ENCODE peak calls at places on chromosomes 3 and 15, in eight cellular contexts. One of them, this sample, is unnamed.

GRCh38 chr3:38578551-38578950 is 70.9 kb downstream of the SCN5A start:
- DNase-seq in sigmoid colon: no peak
- DNase-seq in endothelial cell: no peak
- DNase-seq in body of pancreas: no peak
- DNase-seq in psoas muscle: no peak
- DNase-seq in mammary epithelial cell: no peak
- DNase-seq in ascending aorta: peak
- DNase-seq in lower leg skin: peak
- DNase-seq in this sample: no peak

GRCh38 chr15:49383266-49383665 is 39.8 kb upstream of the FGF7 start:
- DNase-seq in sigmoid colon: no peak
- DNase-seq in endothelial cell: no peak
- DNase-seq in body of pancreas: no peak
- DNase-seq in psoas muscle: no peak
- DNase-seq in mammary epithelial cell: no peak
- DNase-seq in ascending aorta: no peak
- DNase-seq in lower leg skin: no peak
- DNase-seq in this sample: no peak

GRCh38 chr3:100169186-100169585 is 54.9 kb upstream of the FILIP1L start:
- DNase-seq in sigmoid colon: no peak
- DNase-seq in endothelial cell: no peak
- DNase-seq in body of pancreas: peak
- DNase-seq in psoas muscle: peak
- DNase-seq in mammary epithelial cell: no peak
- DNase-seq in ascending aorta: no peak
- DNase-seq in lower leg skin: no peak
- DNase-seq in this sample: no peak

GRCh38 chr3:146308222-146308621 is 57.3 kb upstream of the PLSCR4 start:
- DNase-seq in sigmoid colon: no peak
- DNase-seq in endothelial cell: no peak
- DNase-seq in body of pancreas: no peak
- DNase-seq in psoas muscle: no peak
- DNase-seq in mammary epithelial cell: peak
- DNase-seq in ascending aorta: no peak
- DNase-seq in lower leg skin: no peak
- DNase-seq in this sample: no peak

GRCh38 chr3:104596551-104596950 is 770.2 kb upstream of the ALCAM start:
- DNase-seq in sigmoid colon: no peak
- DNase-seq in endothelial cell: peak
- DNase-seq in body of pancreas: peak
- DNase-seq in psoas muscle: no peak
- DNase-seq in mammary epithelial cell: peak
- DNase-seq in ascending aorta: no peak
- DNase-seq in lower leg skin: no peak
- DNase-seq in this sample: no peak

GRCh38 chr3:115279939-115280338 is 132.9 kb upstream of the ZBTB20 start:
- DNase-seq in sigmoid colon: no peak
- DNase-seq in endothelial cell: no peak
- DNase-seq in body of pancreas: no peak
- DNase-seq in psoas muscle: no peak
- DNase-seq in mammary epithelial cell: no peak
- DNase-seq in ascending aorta: no peak
- DNase-seq in lower leg skin: no peak
- DNase-seq in this sample: no peak

GRCh38 chr15:34679326-34679725 is 75.5 kb downstream of the GJD2 start:
- DNase-seq in sigmoid colon: no peak
- DNase-seq in endothelial cell: no peak
- DNase-seq in body of pancreas: no peak
- DNase-seq in psoas muscle: no peak
- DNase-seq in mammary epithelial cell: no peak
- DNase-seq in ascending aorta: no peak
- DNase-seq in lower leg skin: no peak
- DNase-seq in this sample: no peak

GRCh38 chr3:57434041-57434440 is 110.1 kb downstream of the DNAH12 start:
- DNase-seq in sigmoid colon: no peak
- DNase-seq in endothelial cell: no peak
- DNase-seq in body of pancreas: no peak
- DNase-seq in psoas muscle: no peak
- DNase-seq in mammary epithelial cell: peak
- DNase-seq in ascending aorta: no peak
- DNase-seq in lower leg skin: no peak
- DNase-seq in this sample: no peak

GRCh38 chr3:196422976-196423781 is 9.0 kb downstream of the UBXN7 start:
- DNase-seq in sigmoid colon: peak
- DNase-seq in endothelial cell: no peak
- DNase-seq in body of pancreas: peak
- DNase-seq in psoas muscle: peak
- DNase-seq in mammary epithelial cell: peak
- DNase-seq in ascending aorta: no peak
- DNase-seq in lower leg skin: no peak
- DNase-seq in this sample: no peak

GRCh38 chr3:16071246-16071645 is 103.2 kb upstream of the GALNT15 start:
- DNase-seq in sigmoid colon: no peak
- DNase-seq in endothelial cell: no peak
- DNase-seq in body of pancreas: no peak
- DNase-seq in psoas muscle: no peak
- DNase-seq in mammary epithelial cell: peak
- DNase-seq in ascending aorta: no peak
- DNase-seq in lower leg skin: no peak
- DNase-seq in this sample: no peak

GRCh38 chr3:12807066-12807465 is 10.6 kb downstream of the CAND2 start:
- DNase-seq in sigmoid colon: no peak
- DNase-seq in endothelial cell: no peak
- DNase-seq in body of pancreas: no peak
- DNase-seq in psoas muscle: no peak
- DNase-seq in mammary epithelial cell: no peak
- DNase-seq in ascending aorta: no peak
- DNase-seq in lower leg skin: no peak
- DNase-seq in this sample: no peak
- TF ChIP-seq CTCF in sigmoid colon: no peak
- TF ChIP-seq CTCF in endothelial cell: no peak
- TF ChIP-seq CTCF in body of pancreas: no peak
- TF ChIP-seq CTCF in psoas muscle: no peak
- TF ChIP-seq CTCF in mammary epithelial cell: no peak
- TF ChIP-seq CTCF in ascending aorta: no peak
- TF ChIP-seq CTCF in lower leg skin: no peak
- TF ChIP-seq CTCF in this sample: no peak

GRCh38 chr3:123069021-123069381 is 2.2 kb downstream of the PDIA5 start:
- DNase-seq in sigmoid colon: no peak
- DNase-seq in endothelial cell: no peak
- DNase-seq in body of pancreas: peak
- DNase-seq in psoas muscle: no peak
- DNase-seq in mammary epithelial cell: no peak
- DNase-seq in ascending aorta: no peak
- DNase-seq in lower leg skin: peak
- DNase-seq in this sample: no peak

GRCh38 chr3:123067689-123068226 is 933 bp downstream of the PDIA5 start:
- DNase-seq in sigmoid colon: no peak
- DNase-seq in endothelial cell: no peak
- DNase-seq in body of pancreas: no peak
- DNase-seq in psoas muscle: no peak
- DNase-seq in mammary epithelial cell: no peak
- DNase-seq in ascending aorta: no peak
- DNase-seq in lower leg skin: peak
- DNase-seq in this sample: no peak

GRCh38 chr3:123066896-123067688 is at the start of gene PDIA5:
- DNase-seq in sigmoid colon: peak
- DNase-seq in endothelial cell: peak
- DNase-seq in body of pancreas: peak
- DNase-seq in psoas muscle: peak
- DNase-seq in mammary epithelial cell: peak
- DNase-seq in ascending aorta: peak
- DNase-seq in lower leg skin: peak
- DNase-seq in this sample: peak

GRCh38 chr3:123066599-123066895 is 278 bp upstream of the PDIA5 start:
- DNase-seq in sigmoid colon: no peak
- DNase-seq in endothelial cell: no peak
- DNase-seq in body of pancreas: no peak
- DNase-seq in psoas muscle: no peak
- DNase-seq in mammary epithelial cell: no peak
- DNase-seq in ascending aorta: no peak
- DNase-seq in lower leg skin: no peak
- DNase-seq in this sample: no peak

DNA sequence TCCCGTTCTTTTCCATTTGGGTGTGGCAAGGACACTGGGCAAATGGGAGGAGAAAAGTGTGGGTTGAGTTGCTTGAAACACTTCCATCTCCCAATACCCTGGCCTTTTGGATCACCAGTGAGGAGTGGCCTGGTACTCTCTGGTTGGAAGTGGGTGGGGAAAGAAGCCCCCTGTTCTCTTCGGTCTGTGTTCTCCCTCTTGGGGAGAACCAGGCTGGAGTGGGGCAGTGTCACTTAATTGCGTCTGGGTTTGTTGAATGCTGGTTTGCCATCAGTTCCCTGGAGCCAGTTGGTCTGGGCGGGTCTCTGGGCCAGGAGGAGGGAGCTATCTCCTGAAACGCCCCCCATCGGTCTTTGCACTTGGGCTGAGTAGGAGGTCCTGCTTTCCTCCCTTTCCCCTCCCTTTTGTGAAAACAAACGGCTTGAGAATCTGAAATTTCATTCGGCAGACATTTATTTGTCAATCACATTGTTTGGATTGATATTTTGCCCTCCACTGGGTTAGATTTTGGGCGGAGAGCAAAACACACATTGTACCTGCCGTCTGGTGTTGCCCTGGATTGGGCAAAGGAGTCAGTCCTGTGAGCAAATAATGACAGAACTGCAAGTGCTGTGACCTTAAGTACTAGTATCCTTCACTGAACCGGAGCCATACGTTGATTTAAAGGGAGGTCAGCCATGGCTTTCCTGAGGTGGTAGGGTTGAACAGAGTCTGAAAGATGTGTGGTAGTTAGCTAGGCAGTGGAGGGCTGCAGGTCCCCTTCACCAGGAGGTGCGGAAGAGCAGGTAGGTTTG is 1.6 kb downstream of the PDIA5 start:
- DNase-seq in sigmoid colon: no peak
- DNase-seq in endothelial cell: no peak
- DNase-seq in body of pancreas: no peak
- DNase-seq in psoas muscle: no peak
- DNase-seq in mammary epithelial cell: no peak
- DNase-seq in ascending aorta: peak
- DNase-seq in lower leg skin: peak
- DNase-seq in this sample: no peak
- TF ChIP-seq CTCF in sigmoid colon: no peak
- TF ChIP-seq CTCF in endothelial cell: no peak
- TF ChIP-seq CTCF in body of pancreas: no peak
- TF ChIP-seq CTCF in psoas muscle: no peak
- TF ChIP-seq CTCF in mammary epithelial cell: no peak
- TF ChIP-seq CTCF in ascending aorta: no peak
- TF ChIP-seq CTCF in lower leg skin: no peak
- TF ChIP-seq CTCF in this sample: no peak

GRCh38 chr3:11212301-11212613 is 58.0 kb downstream of the HRH1 start:
- DNase-seq in sigmoid colon: peak
- DNase-seq in endothelial cell: no peak
- DNase-seq in body of pancreas: no peak
- DNase-seq in psoas muscle: no peak
- DNase-seq in mammary epithelial cell: peak
- DNase-seq in ascending aorta: peak
- DNase-seq in lower leg skin: peak
- DNase-seq in this sample: no peak

GRCh38 chr3:11212784-11213183 is 58.5 kb downstream of the HRH1 start:
- DNase-seq in sigmoid colon: peak
- DNase-seq in endothelial cell: no peak
- DNase-seq in body of pancreas: no peak
- DNase-seq in psoas muscle: no peak
- DNase-seq in mammary epithelial cell: no peak
- DNase-seq in ascending aorta: no peak
- DNase-seq in lower leg skin: no peak
- DNase-seq in this sample: no peak

GRCh38 chr3:11214451-11214987 is 57.7 kb upstream of the ATG7 start:
- DNase-seq in sigmoid colon: peak
- DNase-seq in endothelial cell: no peak
- DNase-seq in body of pancreas: no peak
- DNase-seq in psoas muscle: no peak
- DNase-seq in mammary epithelial cell: no peak
- DNase-seq in ascending aorta: no peak
- DNase-seq in lower leg skin: no peak
- DNase-seq in this sample: no peak

GRCh38 chr3:11213810-11214450 is 58.3 kb upstream of the ATG7 start:
- DNase-seq in sigmoid colon: peak
- DNase-seq in endothelial cell: no peak
- DNase-seq in body of pancreas: no peak
- DNase-seq in psoas muscle: no peak
- DNase-seq in mammary epithelial cell: no peak
- DNase-seq in ascending aorta: no peak
- DNase-seq in lower leg skin: peak
- DNase-seq in this sample: no peak

DNA sequence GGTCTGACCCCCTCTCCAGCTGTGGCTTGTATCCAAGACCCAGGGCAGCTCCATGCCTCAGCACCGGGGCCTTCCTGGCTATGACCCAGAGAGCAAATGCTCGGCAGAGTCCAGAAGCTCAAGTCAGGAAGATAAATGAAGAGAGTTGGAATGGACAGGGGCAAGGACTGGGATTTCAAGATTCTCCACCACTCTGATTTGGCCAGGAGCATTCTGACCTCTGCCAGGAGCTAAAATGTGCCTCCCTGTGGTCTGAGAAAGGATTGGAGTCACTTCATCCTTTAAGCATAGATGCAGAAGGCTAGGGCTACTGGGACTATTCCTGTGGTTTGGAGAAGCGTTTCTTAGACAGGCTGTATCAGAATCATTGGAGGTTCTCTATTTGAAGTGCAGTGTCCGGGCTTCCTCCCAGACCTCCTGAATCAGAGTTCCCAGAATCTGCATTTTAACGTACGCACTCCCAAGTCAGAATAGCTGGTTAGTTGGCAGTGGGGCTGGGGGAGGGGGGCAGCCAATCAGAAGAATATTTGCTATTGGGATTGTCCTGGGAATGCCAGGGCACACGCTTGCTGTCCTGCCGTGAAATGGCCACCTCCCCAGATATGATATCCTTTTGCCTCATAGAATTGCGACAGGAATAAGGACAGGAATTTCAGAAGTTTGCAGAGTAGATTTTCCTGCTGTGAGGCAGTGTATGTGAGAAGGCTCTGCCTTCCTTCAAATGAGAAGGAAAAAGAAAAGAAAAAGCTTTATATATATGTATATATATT is 57.4 kb downstream of the HRH1 start:
- DNase-seq in sigmoid colon: peak
- DNase-seq in endothelial cell: no peak
- DNase-seq in body of pancreas: no peak
- DNase-seq in psoas muscle: no peak
- DNase-seq in mammary epithelial cell: no peak
- DNase-seq in ascending aorta: peak
- DNase-seq in lower leg skin: peak
- DNase-seq in this sample: no peak
- TF ChIP-seq CTCF in sigmoid colon: no peak
- TF ChIP-seq CTCF in endothelial cell: no peak
- TF ChIP-seq CTCF in body of pancreas: no peak
- TF ChIP-seq CTCF in psoas muscle: no peak
- TF ChIP-seq CTCF in mammary epithelial cell: no peak
- TF ChIP-seq CTCF in ascending aorta: no peak
- TF ChIP-seq CTCF in lower leg skin: no peak
- TF ChIP-seq CTCF in this sample: no peak

DNA sequence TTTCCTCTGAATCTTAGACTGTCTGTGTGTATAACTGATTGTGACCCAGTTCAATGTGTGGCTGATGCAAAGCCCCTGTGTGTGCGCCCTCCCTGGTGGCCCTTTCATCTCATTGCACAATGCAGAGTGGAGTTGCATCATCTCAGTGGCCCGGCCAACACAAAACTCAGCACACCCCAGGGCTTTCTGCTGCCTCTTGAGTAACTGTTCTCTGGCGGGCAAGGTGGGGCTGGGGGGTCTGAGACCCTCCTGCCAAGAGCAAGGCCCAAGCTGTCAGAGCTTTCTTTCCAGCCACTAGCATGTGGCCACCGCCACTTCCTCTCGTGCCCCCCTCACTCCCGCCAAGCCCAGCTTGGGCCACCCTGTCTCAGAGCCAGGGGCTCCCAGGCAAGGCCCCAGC is 80.7 kb upstream of the ALDH1L1 start:
- DNase-seq in sigmoid colon: peak
- DNase-seq in endothelial cell: no peak
- DNase-seq in body of pancreas: peak
- DNase-seq in psoas muscle: peak
- DNase-seq in mammary epithelial cell: no peak
- DNase-seq in ascending aorta: peak
- DNase-seq in lower leg skin: peak
- DNase-seq in this sample: no peak
- TF ChIP-seq CTCF in sigmoid colon: no peak
- TF ChIP-seq CTCF in endothelial cell: no peak
- TF ChIP-seq CTCF in body of pancreas: peak
- TF ChIP-seq CTCF in psoas muscle: no peak
- TF ChIP-seq CTCF in mammary epithelial cell: no peak
- TF ChIP-seq CTCF in ascending aorta: no peak
- TF ChIP-seq CTCF in lower leg skin: no peak
- TF ChIP-seq CTCF in this sample: no peak

This sample was measured in omental fat pad.